ENCODE peak calls at places on chromosomes 6 and 20, in seven cellular contexts. Q is fibroblast of lung, F is Peyer's patch, K is upper lobe of left lung, Z is H1, G is stomach, N is uterus. I is an unnamed sample.

GRCh38 chr20:47149939-47150338 is 206.6 kb downstream of the ZMYND8 start:
- DNase-seq in Q (no peak), F (no peak), K (no peak), Z (no peak), G (no peak), N (no peak), I (no peak)

GRCh38 chr6:151063339-151063738 is 176.4 kb upstream of the AKAP12 start:
- DNase-seq in Q (peak; percentile 88), F (no peak), K (no peak), Z (no peak), G (no peak), N (no peak), I (no peak)

GRCh38 chr6:64872633-64873032 is 834.4 kb downstream of the EYS start:
- DNase-seq in Q (no peak), F (no peak), K (no peak), Z (no peak), G (no peak), N (no peak), I (no peak)

GRCh38 chr6:48541669-48542068 is 430.7 kb upstream of the PTCHD4 start:
- DNase-seq in Q (no peak), F (no peak), K (no peak), Z (no peak), G (no peak), N (no peak), I (no peak)

GRCh38 chr6:36780517-36781210 is 58.6 kb downstream of the CPNE5 start:
- DNase-seq in Q (no peak), F (peak; percentile 67), K (no peak), Z (no peak), G (no peak), N (no peak), I (no peak)

GRCh38 chr6:144725731-144726522 is 440.8 kb downstream of the UTRN start:
- DNase-seq in Q (no peak), F (no peak), K (no peak), Z (no peak), G (peak; percentile 56), N (no peak), I (no peak)

GRCh38 chr6:110944681-110945151 is 13.8 kb upstream of the GTF3C6 start:
- DNase-seq in Q (peak; percentile 79), F (no peak), K (no peak), Z (no peak), G (no peak), N (no peak), I (no peak)

GRCh38 chr20:45041464-45042337 is 59.2 kb downstream of the KCNS1 start:
- DNase-seq in Q (peak; percentile 37), F (no peak), K (no peak), Z (no peak), G (no peak), N (no peak), I (no peak)

GRCh38 chr6:144634371-144634770 is 349.2 kb downstream of the UTRN start:
- DNase-seq in Q (no peak), F (no peak), K (no peak), Z (no peak), G (no peak), N (no peak), I (no peak)

GRCh38 chr6:134398453-134398852 is 80.5 kb upstream of the SGK1 start:
- DNase-seq in Q (no peak), F (no peak), K (no peak), Z (no peak), G (no peak), N (no peak), I (no peak)

GRCh38 chr6:149001422-149001821 is 254.6 kb downstream of the UST start:
- DNase-seq in Q (no peak), F (no peak), K (no peak), Z (no peak), G (no peak), N (no peak), I (no peak)

GRCh38 chr20:63064310-63064709 is 57.5 kb upstream of the BHLHE23 start:
- DNase-seq in Q (no peak), F (peak; percentile 37), K (no peak), Z (no peak), G (no peak), N (no peak), I (peak; percentile 2)

GRCh38 chr6:133827766-133828165 is 61.1 kb upstream of the TCF21 start:
- DNase-seq in Q (no peak), F (no peak), K (no peak), Z (no peak), G (no peak), N (no peak), I (no peak)

GRCh38 chr6:14458669-14459266 is 341.2 kb downstream of the CD83 start:
- DNase-seq in Q (peak; percentile 96), F (no peak), K (no peak), Z (no peak), G (peak; percentile 39), N (no peak), I (no peak)

GRCh38 chr20:17508756-17509155 is 22.4 kb downstream of the BFSP1 start:
- DNase-seq in Q (no peak), F (no peak), K (no peak), Z (no peak), G (no peak), N (no peak), I (no peak)

GRCh38 chr6:112337209-112337638 is 9.9 kb upstream of the RFPL4B start:
- DNase-seq in Q (peak; percentile 84), F (no peak), K (no peak), Z (peak; percentile 23), G (peak; percentile 53), N (peak; percentile 60), I (peak; percentile 19)

GRCh38 chr20:58131111-58131510 is 97.3 kb downstream of the ANKRD60 start:
- DNase-seq in Q (peak; percentile 47), F (no peak), K (no peak), Z (no peak), G (no peak), N (no peak), I (peak; percentile 14)

GRCh38 chr20:34473262-34473883 is 42.8 kb upstream of the DYNLRB1 start:
- DNase-seq in Q (peak; percentile 57), F (peak; percentile 60), K (no peak), Z (peak; percentile 17), G (no peak), N (peak; percentile 45), I (peak; percentile 40)

GRCh38 chr6:50707652-50708325 is 5.5 kb upstream of the TFAP2D start:
- DNase-seq in Q (no peak), F (no peak), K (peak; percentile 56), Z (no peak), G (no peak), N (no peak), I (no peak)

GRCh38 chr6:423799-424345 is 32.3 kb downstream of the IRF4 start:
- DNase-seq in Q (no peak), F (no peak), K (peak; percentile 79), Z (no peak), G (no peak), N (no peak), I (no peak)

DNA sequence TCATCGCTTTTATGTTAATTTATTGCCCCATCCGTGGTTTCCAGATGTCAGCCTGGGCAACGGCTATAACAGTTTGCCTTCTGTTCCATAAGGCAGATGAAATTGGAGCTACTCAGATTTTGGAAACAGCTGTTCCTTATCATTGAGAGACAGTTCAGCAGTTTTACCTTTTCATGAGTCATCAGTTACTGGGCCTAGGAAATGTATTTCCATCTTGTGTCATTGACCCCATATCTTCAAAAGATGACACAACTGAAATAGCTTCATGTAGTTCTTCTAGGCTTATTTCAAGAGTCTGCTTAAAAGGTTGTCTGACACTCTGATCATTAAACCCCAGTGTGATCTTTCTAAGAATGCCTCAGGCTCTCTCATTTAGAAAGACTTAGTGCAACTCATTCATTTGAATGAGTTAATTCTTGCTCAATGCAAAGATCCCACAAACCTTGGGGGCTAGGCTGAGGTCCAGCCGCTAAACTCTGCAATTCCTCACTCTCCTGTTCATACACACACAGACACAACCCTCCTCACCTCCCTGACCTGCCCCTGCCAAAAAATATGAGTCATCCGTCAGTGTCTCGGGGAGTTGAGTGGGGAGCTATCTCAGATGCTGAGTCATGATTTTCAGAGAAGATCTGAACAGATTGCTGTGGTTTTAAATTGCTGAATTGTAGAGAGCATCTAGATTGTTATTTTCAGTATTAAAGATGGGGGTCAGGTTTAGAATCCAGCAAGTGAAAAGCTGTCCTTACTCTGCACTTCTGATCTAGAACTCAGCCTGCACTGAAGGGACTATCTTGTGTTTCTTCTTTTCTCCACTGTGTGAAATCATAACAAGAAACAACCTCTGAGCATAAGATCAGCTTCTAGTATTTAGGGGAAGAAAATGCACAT is 61.8 kb downstream of the RPP40 start:
- DNase-seq in Q (peak; percentile 97), F (no peak), K (no peak), Z (no peak), G (no peak), N (peak; percentile 74), I (no peak)
- TF ChIP-seq CTCF in Q (no peak), F (no peak), K (no peak), Z (no peak), G (no peak), N (no peak), I (no peak)

GRCh38 chr6:41064841-41065240 is 7.3 kb downstream of the OARD1 start:
- DNase-seq in Q (no peak), F (no peak), K (no peak), Z (no peak), G (no peak), N (no peak), I (no peak)

GRCh38 chr6:41062056-41062455 is 9.1 kb downstream of the APOBEC2 start:
- DNase-seq in Q (no peak), F (no peak), K (no peak), Z (no peak), G (no peak), N (no peak), I (no peak)

GRCh38 chr6:41063884-41064285 is 8.3 kb downstream of the OARD1 start:
- DNase-seq in Q (no peak), F (no peak), K (no peak), Z (no peak), G (no peak), N (no peak), I (no peak)

GRCh38 chr6:41066867-41067304 is 5.3 kb downstream of the OARD1 start:
- DNase-seq in Q (peak; percentile 89), F (peak; percentile 67), K (no peak), Z (no peak), G (peak; percentile 86), N (peak; percentile 70), I (peak; percentile 43)

DNA sequence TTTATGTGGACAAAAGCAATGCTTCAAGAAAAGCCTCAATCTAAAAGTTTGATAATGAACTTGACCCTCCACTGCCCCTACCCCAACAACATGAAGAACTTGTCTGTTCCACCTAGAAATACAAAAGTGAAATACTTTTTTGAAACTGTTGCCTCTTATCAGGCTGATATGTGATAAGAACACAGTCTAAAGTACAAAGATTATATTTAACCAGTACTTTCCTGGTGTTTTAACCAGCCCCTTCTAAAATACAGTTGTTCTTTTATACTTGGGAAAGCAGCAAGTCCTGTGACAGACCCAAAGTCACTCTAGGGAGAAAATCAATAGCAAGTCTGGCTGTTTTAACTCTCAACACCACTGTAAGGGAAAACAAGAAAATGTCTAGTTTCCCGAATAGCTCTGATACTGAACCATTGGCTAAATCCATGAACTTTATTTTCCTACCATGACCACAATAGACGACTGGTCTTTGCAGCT is 6.6 kb downstream of the OARD1 start:
- DNase-seq in Q (no peak), F (no peak), K (no peak), Z (no peak), G (no peak), N (no peak), I (no peak)
- H3K4me1 ChIP-seq in Q (no peaks in the 10 kb centered on the region), F (no peaks in the 10 kb centered on the region), K (peaks cover 3% of the 10 kb centered on the region), Z (peaks cover under 1% of the 10 kb centered on the region), G (peaks cover 33% of the 10 kb centered on the region), N (no peaks in the 10 kb centered on the region), I (peaks cover 44% of the 10 kb centered on the region)

GRCh38 chr6:44115866-44116265 is 11.4 kb downstream of the MRPL14 start:
- DNase-seq in Q (no peak), F (no peak), K (no peak), Z (no peak), G (no peak), N (no peak), I (no peak)
- H3K4me3 ChIP-seq in Q (no peak overlapping the region), F (no peak overlapping the region), K (no peak overlapping the region), Z (no peak overlapping the region), G (no peak overlapping the region), N (no peak overlapping the region), I (no peak overlapping the region)

GRCh38 chr6:78867370-78868040 is at the start of gene IRAK1BP1:
- DNase-seq in Q (peak; percentile 86), F (peak; percentile 84), K (peak; percentile 92), Z (peak; percentile 76), G (peak; percentile 82), N (peak; percentile 73), I (peak; percentile 81)
- TF ChIP-seq CTCF in Q (no peak), F (no peak), K (no peak), Z (no peak), G (no peak), N (no peak), I (no peak)

I was measured in heart right ventricle.